ENCODE peak calls at places on chromosomes 6 and 20, in six cellular contexts. A is stomach, I is IMR-90, L is lung, O is right lobe of liver, E is GM23338. C is an unnamed sample. For H3K36me3, the result is how much of the 10 kb centered on the place peaks cover.

GRCh38 chr6:92231220-92231701 is 1188.1 kb downstream of the EPHA7 start:
- DNase-seq in I (no peak), O (no peak), L (no peak), A (no peak), E (no peak), C (peak)

GRCh38 chr6:5471637-5472430 is 210.5 kb downstream of the FARS2 start:
- DNase-seq in L (no peak), I (no peak), A (no peak), E (peak), O (no peak), C (peak)

GRCh38 chr20:63132715-63133471 is 83.0 kb downstream of the YTHDF1 start:
- DNase-seq in L (no peak), I (no peak), E (no peak), O (peak), A (no peak), C (peak)

GRCh38 chr6:126143650-126144260 is 157.4 kb downstream of the TRMT11 start:
- DNase-seq in E (no peak), A (no peak), L (no peak), O (no peak), I (no peak), C (peak)

GRCh38 chr6:11606287-11606686 is 68.7 kb downstream of the TMEM170B start:
- DNase-seq in A (peak), I (no peak), E (no peak), L (no peak), O (no peak), C (no peak)

GRCh38 chr6:156601821-156602301 is 175.3 kb upstream of the ARID1B start:
- DNase-seq in O (no peak), L (no peak), A (no peak), I (no peak), E (no peak), C (no peak)

GRCh38 chr6:90463359-90463758 is 123.5 kb downstream of the MAP3K7 start:
- DNase-seq in O (no peak), A (no peak), I (no peak), L (no peak), E (no peak), C (no peak)

GRCh38 chr6:147578159-147578558 is 69.7 kb downstream of the SAMD5 start:
- DNase-seq in A (no peak), I (peak), L (no peak), E (no peak), O (no peak), C (no peak)

GRCh38 chr6:158863646-158864045 is 44.5 kb upstream of the EZR start:
- DNase-seq in I (peak), E (no peak), L (no peak), A (no peak), O (no peak), C (no peak)

GRCh38 chr6:96900873-96901272 is 3.2 kb upstream of the NDUFAF4 start:
- DNase-seq in I (no peak), L (no peak), A (no peak), E (no peak), O (no peak), C (no peak)

GRCh38 chr20:49659096-49659495 is 54.6 kb downstream of the B4GALT5 start:
- DNase-seq in A (no peak), O (no peak), I (no peak), E (no peak), L (no peak), C (peak)

GRCh38 chr6:33781105-33781975 is 7.6 kb downstream of the LEMD2 start:
- DNase-seq in I (no peak), L (no peak), A (no peak), E (peak), O (no peak), C (no peak)

GRCh38 chr6:56450882-56451739 is 191.6 kb downstream of the DST start:
- DNase-seq in O (no peak), A (peak), I (peak), L (peak), E (no peak), C (no peak)

GRCh38 chr6:77403424-77403823 is 59.9 kb downstream of the HTR1B start:
- DNase-seq in E (no peak), O (no peak), I (peak), L (no peak), A (no peak), C (no peak)

GRCh38 chr6:136967874-136968752 is 46.0 kb downstream of the SLC35D3 start:
- DNase-seq in O (peak), A (peak), I (peak), L (peak), E (peak), C (peak)

GRCh38 chr6:170046786-170047626 is 243.9 kb downstream of the DLL1 start:
- DNase-seq in L (no peak), E (no peak), I (no peak), O (peak), A (peak), C (no peak)

GRCh38 chr20:905999-906520 is 10.1 kb downstream of the ANGPT4 start:
- DNase-seq in L (no peak), A (no peak), I (no peak), O (no peak), E (no peak), C (no peak)

GRCh38 chr20:57530327-57530981 is 5.5 kb upstream of the CTCFL start:
- DNase-seq in E (no peak), O (no peak), I (no peak), L (no peak), A (no peak), C (no peak)

GRCh38 chr6:143948208-143948607 is 59.9 kb downstream of the PLAGL1 start:
- DNase-seq in I (no peak), L (no peak), O (no peak), E (no peak), A (no peak), C (no peak)

GRCh38 chr6:30357678-30358339 is 12.9 kb downstream of the RPP21 start:
- DNase-seq in O (no peak), A (peak), I (peak), L (no peak), E (peak), C (peak)

GRCh38 chr20:48359692-48360337 is 468.0 kb downstream of the PREX1 start:
- DNase-seq in L (no peak), A (no peak), O (no peak), I (no peak), E (no peak), C (no peak)

GRCh38 chr6:38012573-38012972 is 193.0 kb downstream of the ZFAND3 start:
- DNase-seq in I (peak), O (no peak), L (no peak), E (peak), A (no peak), C (peak)

GRCh38 chr20:6008254-6008653 is 45.6 kb downstream of the LRRN4 start:
- DNase-seq in E (no peak), L (peak), O (peak), A (peak), I (peak), C (no peak)

GRCh38 chr6:1497593-1498105 is 108.3 kb downstream of the FOXF2 start:
- DNase-seq in O (no peak), L (no peak), A (no peak), E (peak), I (no peak), C (no peak)

GRCh38 chr20:62413896-62414481 is 6.9 kb upstream of the CABLES2 start:
- DNase-seq in E (peak), A (no peak), I (no peak), O (no peak), L (no peak), C (no peak)

GRCh38 chr6:31203345-31203979 is 33.0 kb upstream of the POU5F1 start:
- DNase-seq in A (no peak), L (no peak), O (no peak), I (peak), E (no peak), C (no peak)

GRCh38 chr6:54125493-54125892 is 14.2 kb downstream of the MLIP start:
- DNase-seq in A (no peak), L (no peak), E (peak), I (no peak), O (no peak), C (no peak)

GRCh38 chr6:80553071-80553740 is 446.7 kb downstream of the BCKDHB start:
- DNase-seq in I (no peak), L (no peak), E (no peak), O (no peak), A (no peak), C (no peak)

GRCh38 chr6:107114872-107115694 is at the start of gene BEND3:
- DNase-seq in A (peak), L (no peak), E (peak), O (peak), I (no peak), C (no peak)

GRCh38 chr6:43053545-43054205 is at the start of gene CUL7:
- DNase-seq in I (peak), E (peak), O (peak), L (peak), A (peak), C (peak)

GRCh38 chr6:75268121-75268987 is 16.2 kb downstream of the TMEM30A start:
- DNase-seq in A (no peak), O (no peak), E (peak), I (peak), L (no peak), C (no peak)

GRCh38 chr20:7736336-7736735 is 203.9 kb downstream of the HAO1 start:
- DNase-seq in L (no peak), I (no peak), E (no peak), O (no peak), A (no peak), C (no peak)

GRCh38 chr6:56246941-56247653 is at the start of gene COL21A1:
- DNase-seq in L (peak), I (no peak), A (no peak), O (peak), E (peak), C (peak)

DNA sequence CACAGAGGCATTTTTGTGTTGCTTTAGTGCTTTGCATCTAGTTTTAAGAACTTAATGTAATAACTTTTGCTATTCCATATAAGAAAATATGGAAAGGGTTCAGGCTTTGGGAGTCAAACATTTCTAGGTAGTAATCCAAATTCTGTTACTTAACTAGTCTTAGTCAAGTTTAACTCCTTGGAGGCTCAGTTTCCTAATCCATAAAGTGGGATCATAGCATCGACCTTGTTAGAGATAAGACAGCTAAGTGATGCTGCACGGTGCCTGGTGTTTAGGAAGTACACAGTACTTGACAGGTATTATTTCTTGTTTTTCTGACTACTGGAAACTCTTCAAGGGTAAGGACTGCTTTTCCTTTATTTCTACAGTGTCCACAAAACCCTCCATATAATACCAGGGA is 24.5 kb upstream of the ARMH2 start:
- DNase-seq in L (no peak), A (no peak), E (no peak), I (no peak), O (no peak), C (no peak)
- H3K36me3 ChIP-seq in L (under half), A (under half), E (under half), I (under half), O (under half), C (under half)

GRCh38 chr6:28709478-28710349 is 184.0 kb downstream of the GPX5 start:
- DNase-seq in O (no peak), L (no peak), I (no peak), A (no peak), E (peak), C (no peak)
- H3K4me3 ChIP-seq in O (no peak), L (no peak), I (peak), A (no peak), E (peak), C (no peak)

GRCh38 chr20:35807877-35808276 is 36.1 kb downstream of the PHF20 start:
- DNase-seq in A (no peak), L (no peak), O (no peak), I (no peak), E (no peak), C (no peak)
- H3K36me3 ChIP-seq in A (half or more), L (under half), O (under half), I (under half), E (under half), C (under half)

GRCh38 chr6:28351087-28351486 is 1.3 kb downstream of the ZKSCAN3 start:
- DNase-seq in E (no peak), A (peak), I (no peak), O (no peak), L (no peak), C (no peak)
- H3K4me3 ChIP-seq in E (peak), A (peak), I (no peak), O (no peak), L (no peak), C (peak)

DNA sequence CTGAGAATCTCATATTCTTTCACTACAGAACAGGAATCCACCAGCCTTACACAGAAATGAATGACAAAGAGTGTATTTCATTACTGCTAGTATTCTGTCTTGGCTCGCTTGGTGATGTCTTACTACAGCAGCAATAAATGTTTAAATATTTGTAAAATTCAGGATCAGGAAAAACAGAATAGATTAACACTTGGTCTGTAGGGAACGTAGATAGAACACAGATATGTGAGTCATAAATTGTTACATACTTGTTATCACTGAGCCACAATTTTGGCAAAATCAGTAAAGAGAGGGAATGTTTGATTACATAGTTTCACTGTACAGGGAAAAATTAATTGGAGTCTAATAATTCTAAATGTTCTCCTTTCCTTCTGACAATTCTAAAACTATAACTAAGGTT is 11.0 kb downstream of the SHPRH start:
- DNase-seq in I (peak), O (no peak), A (no peak), E (no peak), L (no peak), C (no peak)
- H3K36me3 ChIP-seq in I (under half), O (under half), A (under half), E (under half), L (under half), C (under half)

GRCh38 chr20:4109307-4109564 is 93.9 kb upstream of the RNF24 start:
- DNase-seq in L (no peak), O (no peak), A (no peak), I (no peak), E (no peak), C (no peak)

GRCh38 chr20:4110885-4111284 is 95.5 kb upstream of the RNF24 start:
- DNase-seq in A (no peak), E (no peak), L (no peak), O (no peak), I (no peak), C (no peak)

GRCh38 chr20:4109587-4109986 is 94.2 kb upstream of the RNF24 start:
- DNase-seq in I (no peak), O (no peak), E (no peak), L (no peak), A (no peak), C (no peak)

GRCh38 chr20:4111440-4112411 is 96.4 kb upstream of the RNF24 start:
- DNase-seq in O (no peak), L (no peak), I (no peak), E (no peak), A (no peak), C (no peak)

DNA sequence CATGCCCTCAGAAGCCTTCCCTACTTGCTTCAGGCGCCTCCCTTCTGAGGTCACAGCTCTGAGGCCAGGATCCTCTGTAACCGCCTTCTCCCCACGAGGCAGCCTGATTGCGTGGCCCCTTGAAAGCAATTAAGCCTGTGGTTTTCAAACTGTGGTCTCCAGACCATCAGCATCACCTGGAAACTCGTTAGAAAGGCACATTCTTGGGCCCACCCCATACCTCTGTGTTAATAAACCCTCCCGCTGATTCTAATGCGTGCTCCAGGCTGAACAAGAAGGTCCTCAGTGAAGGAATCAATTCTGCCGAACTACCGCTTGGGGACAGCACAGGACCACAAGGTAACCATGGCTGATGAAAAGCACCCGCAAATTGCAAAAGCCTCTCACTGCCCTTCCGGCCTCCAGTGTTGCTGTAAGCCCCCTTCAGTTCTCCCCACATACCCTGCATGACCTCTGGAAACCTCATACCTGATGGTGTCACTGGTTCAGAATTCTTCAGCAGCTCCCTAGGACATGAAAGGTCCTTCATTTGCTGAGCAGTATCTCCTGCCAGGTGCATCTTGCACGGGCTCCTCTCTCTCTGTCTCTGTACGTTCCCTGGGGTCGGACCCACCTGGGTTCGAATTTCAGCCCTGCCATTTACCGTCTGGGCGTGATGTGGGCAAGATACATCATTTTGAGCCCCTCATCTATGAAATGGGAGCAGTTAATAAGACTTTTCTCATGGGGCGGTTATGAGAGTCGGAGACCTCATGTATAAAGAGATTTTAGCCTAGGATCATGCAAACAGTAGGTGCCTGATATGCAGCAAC is 93.3 kb upstream of the RNF24 start:
- DNase-seq in I (peak), A (peak), O (peak), L (peak), E (peak), C (peak)
- H3K4me3 ChIP-seq in I (no peak), A (no peak), O (no peak), L (no peak), E (no peak), C (no peak)

DNA sequence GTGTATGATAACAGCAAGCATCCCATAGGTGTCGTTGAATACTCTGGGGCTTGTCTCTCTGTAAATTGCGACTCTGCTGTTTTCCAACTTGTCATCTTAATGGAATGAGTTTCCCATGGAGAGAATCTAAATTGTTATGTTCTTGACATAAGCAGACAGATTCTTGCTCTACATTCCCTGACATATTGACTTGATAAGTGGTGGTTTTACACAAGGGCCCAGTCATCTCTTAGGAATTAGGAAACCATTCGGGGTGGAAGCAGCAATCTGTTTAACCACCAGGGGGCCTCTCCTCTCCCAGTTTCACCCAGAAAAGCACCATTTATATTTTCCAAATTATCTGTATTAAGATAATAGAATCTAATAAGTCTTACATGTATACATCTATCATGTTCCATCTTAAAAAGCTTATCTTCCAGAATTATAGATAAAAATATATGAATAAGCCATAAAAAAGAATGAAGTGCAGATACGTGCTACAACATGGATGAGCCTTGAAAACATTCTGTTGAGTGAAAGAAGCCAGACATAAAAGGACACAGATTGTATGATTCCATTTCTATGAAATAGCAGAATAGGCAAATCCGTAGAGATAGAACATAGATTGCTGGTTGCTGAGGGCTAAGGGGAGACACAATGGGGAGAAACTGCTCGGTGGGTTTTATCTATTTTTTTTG is 23.1 kb upstream of the MROH8 start:
- DNase-seq in L (peak), A (no peak), I (peak), E (peak), O (no peak), C (peak)
- H3K36me3 ChIP-seq in L (under half), A (half or more), I (under half), E (half or more), O (under half), C (half or more)

GRCh38 chr6:127879685-127880084 is 21.2 kb downstream of the THEMIS start:
- DNase-seq in O (no peak), A (no peak), E (peak), L (no peak), I (peak), C (no peak)
- H3K4me3 ChIP-seq in O (no peak), A (no peak), E (peak), L (no peak), I (no peak), C (no peak)

C was measured in HAP-1.